ENCODE peak calls at places on chromosome 4, in seven cellular contexts. One of them, this sample, is unnamed.

GRCh38 chr4:40843696-40844095 is 93.9 kb downstream of the NSUN7 start:
- DNase-seq in AG04450: no peak
- DNase-seq in KG1: no peak
- DNase-seq in activated T-cell treated with anti-CD3 and anti-CD28 coated beads for 1 hour: no peak
- DNase-seq in stimulated activated CD8-positive, alpha-beta memory T cell treated with anti-CD3 and anti-CD28 coated beads, Interleukin-15, amount 100 ng/mL, for 4 hours: no peak
- DNase-seq in nephron progenitor cell: no peak
- DNase-seq in OCI-M1: peak
- DNase-seq in this sample: no peak

GRCh38 chr4:57053508-57053907 is 56.7 kb downstream of the IGFBP7 start:
- DNase-seq in AG04450: no peak
- DNase-seq in KG1: no peak
- DNase-seq in activated T-cell treated with anti-CD3 and anti-CD28 coated beads for 1 hour: no peak
- DNase-seq in stimulated activated CD8-positive, alpha-beta memory T cell treated with anti-CD3 and anti-CD28 coated beads, Interleukin-15, amount 100 ng/mL, for 4 hours: no peak
- DNase-seq in nephron progenitor cell: no peak
- DNase-seq in OCI-M1: no peak
- DNase-seq in this sample: no peak

GRCh38 chr4:85862896-85863295 is 387.9 kb downstream of the ARHGAP24 start:
- DNase-seq in AG04450: no peak
- DNase-seq in KG1: no peak
- DNase-seq in activated T-cell treated with anti-CD3 and anti-CD28 coated beads for 1 hour: no peak
- DNase-seq in stimulated activated CD8-positive, alpha-beta memory T cell treated with anti-CD3 and anti-CD28 coated beads, Interleukin-15, amount 100 ng/mL, for 4 hours: no peak
- DNase-seq in nephron progenitor cell: no peak
- DNase-seq in OCI-M1: peak
- DNase-seq in this sample: no peak

GRCh38 chr4:30717208-30718020 is 2.8 kb upstream of the PCDH7 start:
- DNase-seq in AG04450: no peak
- DNase-seq in KG1: peak
- DNase-seq in activated T-cell treated with anti-CD3 and anti-CD28 coated beads for 1 hour: no peak
- DNase-seq in stimulated activated CD8-positive, alpha-beta memory T cell treated with anti-CD3 and anti-CD28 coated beads, Interleukin-15, amount 100 ng/mL, for 4 hours: no peak
- DNase-seq in nephron progenitor cell: peak
- DNase-seq in OCI-M1: peak
- DNase-seq in this sample: peak

GRCh38 chr4:112747035-112747434 is 110.1 kb downstream of the LARP7 start:
- DNase-seq in AG04450: no peak
- DNase-seq in KG1: no peak
- DNase-seq in activated T-cell treated with anti-CD3 and anti-CD28 coated beads for 1 hour: no peak
- DNase-seq in stimulated activated CD8-positive, alpha-beta memory T cell treated with anti-CD3 and anti-CD28 coated beads, Interleukin-15, amount 100 ng/mL, for 4 hours: no peak
- DNase-seq in nephron progenitor cell: no peak
- DNase-seq in OCI-M1: no peak
- DNase-seq in this sample: no peak

GRCh38 chr4:36884151-36884550 is 360.4 kb upstream of the NWD2 start:
- DNase-seq in AG04450: no peak
- DNase-seq in KG1: no peak
- DNase-seq in activated T-cell treated with anti-CD3 and anti-CD28 coated beads for 1 hour: no peak
- DNase-seq in stimulated activated CD8-positive, alpha-beta memory T cell treated with anti-CD3 and anti-CD28 coated beads, Interleukin-15, amount 100 ng/mL, for 4 hours: no peak
- DNase-seq in nephron progenitor cell: no peak
- DNase-seq in OCI-M1: peak
- DNase-seq in this sample: no peak

GRCh38 chr4:25852105-25852504 is 10.7 kb downstream of the SEL1L3 start:
- DNase-seq in AG04450: no peak
- DNase-seq in KG1: no peak
- DNase-seq in activated T-cell treated with anti-CD3 and anti-CD28 coated beads for 1 hour: no peak
- DNase-seq in stimulated activated CD8-positive, alpha-beta memory T cell treated with anti-CD3 and anti-CD28 coated beads, Interleukin-15, amount 100 ng/mL, for 4 hours: no peak
- DNase-seq in nephron progenitor cell: no peak
- DNase-seq in OCI-M1: no peak
- DNase-seq in this sample: no peak

GRCh38 chr4:184838249-184839074 is 12.7 kb upstream of the ACSL1 start:
- DNase-seq in AG04450: no peak
- DNase-seq in KG1: no peak
- DNase-seq in activated T-cell treated with anti-CD3 and anti-CD28 coated beads for 1 hour: no peak
- DNase-seq in stimulated activated CD8-positive, alpha-beta memory T cell treated with anti-CD3 and anti-CD28 coated beads, Interleukin-15, amount 100 ng/mL, for 4 hours: no peak
- DNase-seq in nephron progenitor cell: no peak
- DNase-seq in OCI-M1: no peak
- DNase-seq in this sample: no peak

GRCh38 chr4:88765729-88766128 is 68.1 kb upstream of the NAP1L5 start:
- DNase-seq in AG04450: no peak
- DNase-seq in KG1: no peak
- DNase-seq in activated T-cell treated with anti-CD3 and anti-CD28 coated beads for 1 hour: no peak
- DNase-seq in stimulated activated CD8-positive, alpha-beta memory T cell treated with anti-CD3 and anti-CD28 coated beads, Interleukin-15, amount 100 ng/mL, for 4 hours: no peak
- DNase-seq in nephron progenitor cell: no peak
- DNase-seq in OCI-M1: no peak
- DNase-seq in this sample: no peak

GRCh38 chr4:36348403-36348938 is 67.1 kb downstream of the DTHD1 start:
- DNase-seq in AG04450: no peak
- DNase-seq in KG1: no peak
- DNase-seq in activated T-cell treated with anti-CD3 and anti-CD28 coated beads for 1 hour: no peak
- DNase-seq in stimulated activated CD8-positive, alpha-beta memory T cell treated with anti-CD3 and anti-CD28 coated beads, Interleukin-15, amount 100 ng/mL, for 4 hours: peak
- DNase-seq in nephron progenitor cell: no peak
- DNase-seq in OCI-M1: no peak
- DNase-seq in this sample: peak

GRCh38 chr4:17934286-17934685 is 87.3 kb downstream of the LCORL start:
- DNase-seq in AG04450: no peak
- DNase-seq in KG1: no peak
- DNase-seq in activated T-cell treated with anti-CD3 and anti-CD28 coated beads for 1 hour: no peak
- DNase-seq in stimulated activated CD8-positive, alpha-beta memory T cell treated with anti-CD3 and anti-CD28 coated beads, Interleukin-15, amount 100 ng/mL, for 4 hours: no peak
- DNase-seq in nephron progenitor cell: no peak
- DNase-seq in OCI-M1: no peak
- DNase-seq in this sample: no peak

GRCh38 chr4:169342906-169343560 is 72.3 kb upstream of the SH3RF1 start:
- DNase-seq in AG04450: no peak
- DNase-seq in KG1: no peak
- DNase-seq in activated T-cell treated with anti-CD3 and anti-CD28 coated beads for 1 hour: no peak
- DNase-seq in stimulated activated CD8-positive, alpha-beta memory T cell treated with anti-CD3 and anti-CD28 coated beads, Interleukin-15, amount 100 ng/mL, for 4 hours: no peak
- DNase-seq in nephron progenitor cell: no peak
- DNase-seq in OCI-M1: no peak
- DNase-seq in this sample: no peak

GRCh38 chr4:39279416-39279815 is 86.7 kb downstream of the RFC1 start:
- DNase-seq in AG04450: no peak
- DNase-seq in KG1: no peak
- DNase-seq in activated T-cell treated with anti-CD3 and anti-CD28 coated beads for 1 hour: no peak
- DNase-seq in stimulated activated CD8-positive, alpha-beta memory T cell treated with anti-CD3 and anti-CD28 coated beads, Interleukin-15, amount 100 ng/mL, for 4 hours: no peak
- DNase-seq in nephron progenitor cell: no peak
- DNase-seq in OCI-M1: no peak
- DNase-seq in this sample: no peak

GRCh38 chr4:88456757-88457306 is at the start of gene HERC5:
- DNase-seq in AG04450: peak
- DNase-seq in KG1: peak
- DNase-seq in activated T-cell treated with anti-CD3 and anti-CD28 coated beads for 1 hour: peak
- DNase-seq in stimulated activated CD8-positive, alpha-beta memory T cell treated with anti-CD3 and anti-CD28 coated beads, Interleukin-15, amount 100 ng/mL, for 4 hours: peak
- DNase-seq in nephron progenitor cell: peak
- DNase-seq in OCI-M1: peak
- DNase-seq in this sample: peak

GRCh38 chr4:37780444-37781133 is 45.9 kb upstream of the PGM2 start:
- DNase-seq in AG04450: no peak
- DNase-seq in KG1: peak
- DNase-seq in activated T-cell treated with anti-CD3 and anti-CD28 coated beads for 1 hour: peak
- DNase-seq in stimulated activated CD8-positive, alpha-beta memory T cell treated with anti-CD3 and anti-CD28 coated beads, Interleukin-15, amount 100 ng/mL, for 4 hours: peak
- DNase-seq in nephron progenitor cell: no peak
- DNase-seq in OCI-M1: peak
- DNase-seq in this sample: peak

GRCh38 chr4:159229164-159229563 is 126.3 kb downstream of the RAPGEF2 start:
- DNase-seq in AG04450: peak
- DNase-seq in KG1: no peak
- DNase-seq in activated T-cell treated with anti-CD3 and anti-CD28 coated beads for 1 hour: no peak
- DNase-seq in stimulated activated CD8-positive, alpha-beta memory T cell treated with anti-CD3 and anti-CD28 coated beads, Interleukin-15, amount 100 ng/mL, for 4 hours: no peak
- DNase-seq in nephron progenitor cell: no peak
- DNase-seq in OCI-M1: no peak
- DNase-seq in this sample: no peak

GRCh38 chr4:3805731-3806130 is 39.5 kb downstream of the ADRA2C start:
- DNase-seq in AG04450: no peak
- DNase-seq in KG1: no peak
- DNase-seq in activated T-cell treated with anti-CD3 and anti-CD28 coated beads for 1 hour: no peak
- DNase-seq in stimulated activated CD8-positive, alpha-beta memory T cell treated with anti-CD3 and anti-CD28 coated beads, Interleukin-15, amount 100 ng/mL, for 4 hours: no peak
- DNase-seq in nephron progenitor cell: no peak
- DNase-seq in OCI-M1: no peak
- DNase-seq in this sample: no peak

This sample was measured in small intestine.